ENCODE peak calls at places on chromosomes 11 and 22, in six cellular contexts. C, U, X, B, E and V are unnamed samples.

GRCh38 chr11:34036456-34036855 is 15.1 kb upstream of the CAPRIN1 start:
- DNase-seq in C (no peak), U (no peak), X (no peak), B (no peak), E (no peak), V (no peak)

GRCh38 chr22:48450188-48450825 is 1377.4 kb downstream of the BRD1 start:
- DNase-seq in C (no peak), U (no peak), X (no peak), B (no peak), E (no peak), V (no peak)

GRCh38 chr11:116192509-116193206 is 580.1 kb downstream of the BUD13 start:
- DNase-seq in C (no peak), U (no peak), X (no peak), B (no peak), E (no peak), V (no peak)

GRCh38 chr22:27181537-27181936 is 524.1 kb downstream of the MIAT start:
- DNase-seq in C (no peak), U (no peak), X (no peak), B (no peak), E (no peak), V (no peak)

GRCh38 chr11:75921808-75922207 is 106.8 kb downstream of the UVRAG start:
- DNase-seq in C (no peak), U (no peak), X (no peak), B (no peak), E (no peak), V (no peak)

GRCh38 chr22:30859714-30860095 is 108.9 kb downstream of the MORC2 start:
- DNase-seq in C (no peak), U (no peak), X (no peak), B (no peak), E (no peak), V (no peak)

GRCh38 chr22:19129871-19130270 is 1.2 kb upstream of the TSSK2 start:
- DNase-seq in C (no peak), U (no peak), X (no peak), B (no peak), E (no peak), V (no peak)

GRCh38 chr11:16891964-16892363 is 122.2 kb downstream of the PLEKHA7 start:
- DNase-seq in C (no peak), U (no peak), X (no peak), B (no peak), E (no peak), V (no peak)

GRCh38 chr22:31279821-31280496 is 12.3 kb downstream of the PIK3IP1 start:
- DNase-seq in C (no peak), U (no peak), X (no peak), B (no peak), E (no peak), V (no peak)

GRCh38 chr11:47766363-47767227 is 546 bp downstream of the FNBP4 start:
- DNase-seq in C (peak), U (no peak), X (peak), B (peak), E (no peak), V (peak)

GRCh38 chr11:47765086-47765485 is 2.1 kb downstream of the FNBP4 start:
- DNase-seq in C (no peak), U (no peak), X (no peak), B (no peak), E (no peak), V (no peak)

GRCh38 chr11:47773882-47774281 is 6.7 kb upstream of the FNBP4 start:
- DNase-seq in C (no peak), U (no peak), X (no peak), B (no peak), E (no peak), V (no peak)

DNA sequence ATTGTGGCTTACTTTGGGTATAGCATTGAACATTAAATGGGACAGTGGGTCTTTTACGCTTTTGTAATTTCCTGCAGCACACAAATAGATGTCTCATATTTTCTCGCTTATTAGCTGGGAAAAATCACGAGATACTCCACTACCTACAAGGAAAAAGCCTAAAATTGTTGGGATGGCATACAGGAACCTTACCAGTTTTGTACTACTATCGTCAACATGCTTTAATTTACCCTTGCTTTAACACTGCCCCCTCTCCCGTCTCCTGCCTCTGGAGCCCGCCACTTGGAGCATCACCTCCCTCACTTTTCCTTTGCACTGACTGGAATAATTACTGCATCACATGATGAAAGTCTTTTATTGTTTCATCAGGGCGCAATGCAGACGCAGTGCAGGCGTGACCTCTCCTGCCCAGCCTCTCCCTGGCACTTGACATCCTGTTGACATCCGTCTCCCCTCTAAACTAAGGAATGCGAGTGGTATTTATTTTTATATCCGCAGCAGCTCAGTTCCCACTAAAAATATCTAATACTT is 1.0 kb upstream of the FNBP4 start:
- DNase-seq in C (peak), U (no peak), X (peak), B (peak), E (no peak), V (peak)
- TF ChIP-seq CTCF in C (no peak), U (peak), X (no peak), B (no peak), E (no peak), V (no peak)

GRCh38 chr22:23787600-23787896 is 782 bp downstream of the SMARCB1 start:
- DNase-seq in C (no peak), U (no peak), X (no peak), B (no peak), E (no peak), V (no peak)

GRCh38 chr22:23789121-23789520 is 2.4 kb downstream of the SMARCB1 start:
- DNase-seq in C (no peak), U (no peak), X (no peak), B (no peak), E (no peak), V (no peak)

GRCh38 chr22:23787910-23788309 is 1.1 kb downstream of the SMARCB1 start:
- DNase-seq in C (no peak), U (no peak), X (no peak), B (no peak), E (no peak), V (no peak)

GRCh38 chr22:23790819-23791736 is 4.3 kb downstream of the SMARCB1 start:
- DNase-seq in C (no peak), U (no peak), X (no peak), B (no peak), E (no peak), V (no peak)

GRCh38 chr22:23789638-23790037 is 2.9 kb downstream of the SMARCB1 start:
- DNase-seq in C (no peak), U (no peak), X (no peak), B (no peak), E (no peak), V (no peak)
- TF ChIP-seq CTCF in C (no peak), U (no peak), X (no peak), B (no peak), E (no peak), V (peak)

GRCh38 chr11:58963551-58964075 is 24.3 kb downstream of the GLYATL1 start:
- DNase-seq in C (no peak), U (peak), X (no peak), B (no peak), E (no peak), V (no peak)
- TF ChIP-seq CTCF in C (no peak), U (peak), X (no peak), B (no peak), E (no peak), V (no peak)

GRCh38 chr11:65432686-65433582 is 10.3 kb downstream of the NEAT1 start:
- DNase-seq in C (no peak), U (no peak), X (no peak), B (no peak), E (no peak), V (no peak)
- TF ChIP-seq CTCF in C (no peak), U (peak), X (no peak), B (no peak), E (peak), V (peak)

DNA sequence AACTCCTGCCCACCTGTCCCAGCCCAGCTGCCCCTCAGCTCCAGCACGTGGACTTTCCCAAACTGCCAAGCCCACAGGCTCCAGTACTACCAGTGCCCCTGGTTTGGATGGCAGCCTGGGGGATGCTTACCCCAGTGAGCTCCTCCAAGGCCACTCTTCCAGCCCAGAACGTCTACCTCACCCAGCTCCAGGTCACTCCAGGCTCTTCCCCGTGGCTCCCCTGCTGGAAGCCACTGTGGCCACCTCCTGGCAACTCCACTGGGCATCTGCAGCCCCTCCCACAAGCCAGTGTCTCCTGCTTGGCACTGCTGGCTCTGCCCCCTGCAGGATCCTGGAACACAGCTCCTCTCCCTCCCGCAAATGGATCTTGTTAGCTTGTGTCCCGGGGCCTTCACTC is 29.3 kb downstream of the LMO1 start:
- DNase-seq in C (no peak), U (no peak), X (no peak), B (no peak), E (no peak), V (no peak)
- TF ChIP-seq CTCF in C (no peak), U (no peak), X (no peak), B (no peak), E (no peak), V (no peak)

GRCh38 chr11:58742981-58743880 is 11.5 kb upstream of the GLYAT start:
- DNase-seq in C (no peak), U (no peak), X (no peak), B (no peak), E (no peak), V (no peak)
- TF ChIP-seq CTCF in C (peak), U (peak), X (no peak), B (no peak), E (peak), V (no peak)

GRCh38 chr22:40203568-40203967 is 25.8 kb downstream of the TNRC6B start:
- DNase-seq in C (no peak), U (no peak), X (no peak), B (no peak), E (no peak), V (no peak)
- TF ChIP-seq CTCF in C (no peak), U (no peak), X (no peak), B (no peak), E (no peak), V (no peak)

GRCh38 chr11:118321386-118322082 is 17.0 kb downstream of the CD3E start:
- DNase-seq in C (no peak), U (no peak), X (no peak), B (no peak), E (no peak), V (no peak)
- TF ChIP-seq CTCF in C (no peak), U (no peak), X (no peak), B (no peak), E (no peak), V (no peak)